ENCODE peak calls at places on chromosomes 11 and 22, in eight cellular contexts. Y, C, O, A, M, L, G and P are unnamed samples.

GRCh38 chr11:74620537-74620936 is 28.2 kb downstream of the POLD3 start:
- DNase-seq in Y (no peak), C (no peak), O (no peak), A (no peak), M (no peak), L (no peak), G (no peak), P (no peak)

GRCh38 chr11:69233761-69234136 is 60.2 kb upstream of the MYEOV start:
- DNase-seq in Y (no peak), C (peak), O (no peak), A (no peak), M (peak), L (no peak), G (no peak), P (no peak)

GRCh38 chr11:70016666-70017347 is 61.3 kb upstream of the ANO1 start:
- DNase-seq in Y (no peak), C (no peak), O (no peak), A (no peak), M (no peak), L (no peak), G (no peak), P (peak)

GRCh38 chr11:114771172-114771571 is 92.8 kb downstream of the NXPE2 start:
- DNase-seq in Y (no peak), C (no peak), O (no peak), A (no peak), M (no peak), L (no peak), G (no peak), P (no peak)

GRCh38 chr22:46754110-46754799 is 8.2 kb upstream of the TBC1D22A start:
- DNase-seq in Y (peak), C (peak), O (peak), A (no peak), M (no peak), L (peak), G (no peak), P (peak)

GRCh38 chr11:70075836-70076235 is 2.3 kb upstream of the ANO1 start:
- DNase-seq in Y (no peak), C (no peak), O (no peak), A (no peak), M (no peak), L (no peak), G (no peak), P (no peak)

GRCh38 chr11:70506986-70507385 is 108.7 kb downstream of the CTTN start:
- DNase-seq in Y (no peak), C (no peak), O (no peak), A (no peak), M (no peak), L (no peak), G (no peak), P (no peak)

GRCh38 chr11:36492724-36493304 is 17.3 kb downstream of the TRAF6 start:
- DNase-seq in Y (peak), C (no peak), O (peak), A (peak), M (no peak), L (no peak), G (peak), P (peak)

GRCh38 chr11:113874920-113875413 is 405 bp downstream of the USP28 start:
- DNase-seq in Y (no peak), C (no peak), O (no peak), A (no peak), M (peak), L (peak), G (peak), P (no peak)

GRCh38 chr11:27213232-27213660 is 149.8 kb downstream of the CCDC34 start:
- DNase-seq in Y (no peak), C (no peak), O (no peak), A (no peak), M (peak), L (no peak), G (peak), P (peak)

GRCh38 chr11:90113541-90113940 is 20.9 kb upstream of the NAALAD2 start:
- DNase-seq in Y (no peak), C (no peak), O (peak), A (no peak), M (no peak), L (no peak), G (peak), P (no peak)

GRCh38 chr11:74849525-74850391 is 99.1 kb downstream of the XRRA1 start:
- DNase-seq in Y (peak), C (no peak), O (peak), A (no peak), M (no peak), L (no peak), G (no peak), P (no peak)

GRCh38 chr11:19789840-19790710 is 77.4 kb downstream of the NAV2 start:
- DNase-seq in Y (no peak), C (no peak), O (no peak), A (no peak), M (no peak), L (no peak), G (no peak), P (no peak)

GRCh38 chr11:66861774-66862558 is 5.1 kb downstream of the LRFN4 start:
- DNase-seq in Y (no peak), C (no peak), O (no peak), A (no peak), M (no peak), L (no peak), G (no peak), P (no peak)

GRCh38 chr22:27651486-27651885 is 150.1 kb downstream of the MN1 start:
- DNase-seq in Y (no peak), C (no peak), O (no peak), A (no peak), M (no peak), L (no peak), G (no peak), P (no peak)

GRCh38 chr11:63560506-63561179 is 2.5 kb downstream of the PLAAT2 start:
- DNase-seq in Y (no peak), C (no peak), O (no peak), A (no peak), M (peak), L (no peak), G (peak), P (peak)

GRCh38 chr11:70289582-70289981 is 19.1 kb downstream of the PPFIA1 start:
- DNase-seq in Y (no peak), C (no peak), O (no peak), A (no peak), M (no peak), L (no peak), G (no peak), P (no peak)

GRCh38 chr22:50139843-50140415 is 30.6 kb upstream of the PANX2 start:
- DNase-seq in Y (peak), C (no peak), O (peak), A (no peak), M (peak), L (no peak), G (peak), P (no peak)

GRCh38 chr11:9754041-9754471 is 90.2 kb downstream of the SWAP70 start:
- DNase-seq in Y (no peak), C (no peak), O (peak), A (no peak), M (no peak), L (no peak), G (no peak), P (no peak)